ENCODE peak calls at places on chromosomes 2 and 18, in seven cellular contexts. R is RPMI7951; M is LoVo; B is NCI-H1092 treated with DMSO at 0.1 percent for 48 hours; J is M059J; L is NCI-H774; W is stimulated activated CD4-positive, alpha-beta T cell treated with anti-CD3 and anti-CD28 coated beads, TNF-alpha, amount 100 ng/mL, for 4 hours. S is an unnamed sample.

GRCh38 chr2:183606718-183607085 is 482.5 kb downstream of the NUP35 start:
- DNase-seq in R (no peak), M (no peak), B (no peak), J (no peak), L (no peak), W (no peak), S (no peak)

GRCh38 chr2:213119061-213119809 is 32.2 kb downstream of the IKZF2 start:
- DNase-seq in R (peak), M (no peak), B (no peak), J (peak), L (no peak), W (no peak), S (no peak)

GRCh38 chr2:185306119-185306518 is 432.5 kb upstream of the FSIP2 start:
- DNase-seq in R (no peak), M (no peak), B (no peak), J (no peak), L (no peak), W (no peak), S (no peak)

GRCh38 chr2:233492738-233493137 is 73.8 kb downstream of the USP40 start:
- DNase-seq in R (no peak), M (no peak), B (no peak), J (no peak), L (no peak), W (no peak), S (no peak)

GRCh38 chr2:128745946-128746345 is 427.3 kb upstream of the HS6ST1 start:
- DNase-seq in R (no peak), M (no peak), B (no peak), J (no peak), L (no peak), W (no peak), S (no peak)

GRCh38 chr2:232960862-232961261 is 52.2 kb downstream of the NGEF start:
- DNase-seq in R (peak), M (no peak), B (no peak), J (peak), L (no peak), W (no peak), S (no peak)

GRCh38 chr2:54589340-54590215 is 133.5 kb downstream of the SPTBN1 start:
- DNase-seq in R (no peak), M (no peak), B (no peak), J (no peak), L (no peak), W (no peak), S (no peak)

GRCh38 chr2:200225943-200226342 is 80.5 kb upstream of the SPATS2L start:
- DNase-seq in R (no peak), M (no peak), B (no peak), J (no peak), L (no peak), W (no peak), S (no peak)

GRCh38 chr18:7770903-7771302 is 203.8 kb downstream of the PTPRM start:
- DNase-seq in R (no peak), M (no peak), B (no peak), J (no peak), L (no peak), W (no peak), S (no peak)

GRCh38 chr2:220075835-220076234 is 448.4 kb downstream of the SLC4A3 start:
- DNase-seq in R (no peak), M (no peak), B (no peak), J (no peak), L (no peak), W (no peak), S (no peak)

GRCh38 chr2:24164416-24164973 is 10.4 kb upstream of the FAM228A start:
- DNase-seq in R (peak), M (no peak), B (peak), J (no peak), L (no peak), W (peak), S (no peak)

GRCh38 chr2:237511421-237511820 is 24.4 kb downstream of the MLPH start:
- DNase-seq in R (no peak), M (no peak), B (no peak), J (no peak), L (no peak), W (no peak), S (no peak)

GRCh38 chr2:232491139-232491780 is 3.6 kb upstream of the ECEL1 start:
- DNase-seq in R (no peak), M (no peak), B (no peak), J (no peak), L (no peak), W (no peak), S (no peak)

GRCh38 chr2:72898263-72898906 is 11.2 kb downstream of the SPR start:
- DNase-seq in R (no peak), M (no peak), B (no peak), J (no peak), L (no peak), W (no peak), S (no peak)

GRCh38 chr2:41206004-41206403 is 754.1 kb upstream of the SLC8A1 start:
- DNase-seq in R (no peak), M (no peak), B (no peak), J (no peak), L (no peak), W (no peak), S (no peak)

GRCh38 chr2:113127646-113128385 is 418 bp downstream of the IL1RN start:
- DNase-seq in R (no peak), M (no peak), B (no peak), J (no peak), L (no peak), W (no peak), S (no peak)

GRCh38 chr2:84846041-84846663 is 34.7 kb downstream of the TRABD2A start:
- DNase-seq in R (no peak), M (no peak), B (no peak), J (peak), L (no peak), W (no peak), S (no peak)

GRCh38 chr2:31386648-31387047 is 27.9 kb downstream of the XDH start:
- DNase-seq in R (peak), M (no peak), B (no peak), J (no peak), L (no peak), W (no peak), S (no peak)

GRCh38 chr18:5425721-5426120 is 118.1 kb downstream of the EPB41L3 start:
- DNase-seq in R (no peak), M (no peak), B (no peak), J (no peak), L (no peak), W (no peak), S (no peak)

GRCh38 chr2:15748736-15749323 is 157.2 kb downstream of the DDX1 start:
- DNase-seq in R (no peak), M (peak), B (no peak), J (no peak), L (no peak), W (no peak), S (no peak)

GRCh38 chr2:53970898-53971681 is at the start of gene PSME4:
- DNase-seq in R (peak), M (peak), B (peak), J (peak), L (peak), W (peak), S (no peak)

GRCh38 chr18:23523429-23524212 is 20.3 kb downstream of the RMC1 start:
- DNase-seq in R (peak), M (no peak), B (no peak), J (peak), L (no peak), W (no peak), S (no peak)

GRCh38 chr18:62585274-62586147 is 62.7 kb downstream of the ZCCHC2 start:
- DNase-seq in R (no peak), M (no peak), B (no peak), J (no peak), L (no peak), W (peak), S (no peak)

GRCh38 chr2:127313359-127313758 is 19.4 kb upstream of the ERCC3 start:
- DNase-seq in R (no peak), M (no peak), B (no peak), J (no peak), L (no peak), W (no peak), S (no peak)

GRCh38 chr2:231621051-231621879 is 28.6 kb downstream of the TEX44 start:
- DNase-seq in R (no peak), M (peak), B (peak), J (peak), L (peak), W (no peak), S (no peak)

GRCh38 chr2:85154048-85154753 is 21.0 kb downstream of the TCF7L1 start:
- DNase-seq in R (no peak), M (no peak), B (no peak), J (no peak), L (no peak), W (no peak), S (no peak)

GRCh38 chr2:169776483-169776802 is 22.2 kb upstream of the SSB start:
- DNase-seq in R (peak), M (no peak), B (no peak), J (peak), L (no peak), W (no peak), S (no peak)

GRCh38 chr2:37387143-37387835 is 42.9 kb downstream of the QPCT start:
- DNase-seq in R (peak), M (no peak), B (no peak), J (peak), L (no peak), W (no peak), S (no peak)

GRCh38 chr2:14189929-14190328 is 442.6 kb upstream of the LRATD1 start:
- DNase-seq in R (no peak), M (no peak), B (no peak), J (no peak), L (no peak), W (no peak), S (no peak)

GRCh38 chr2:28233070-28233718 is 159.5 kb upstream of the FOSL2 start:
- DNase-seq in R (peak), M (peak), B (no peak), J (peak), L (peak), W (no peak), S (peak)

GRCh38 chr2:120951701-120952100 is 216.0 kb downstream of the GLI2 start:
- DNase-seq in R (peak), M (no peak), B (no peak), J (no peak), L (no peak), W (no peak), S (no peak)

GRCh38 chr2:26670931-26671460 is 21.5 kb upstream of the KCNK3 start:
- DNase-seq in R (no peak), M (no peak), B (no peak), J (no peak), L (no peak), W (no peak), S (peak)

GRCh38 chr2:120761164-120761861 is 25.6 kb downstream of the GLI2 start:
- DNase-seq in R (no peak), M (no peak), B (no peak), J (no peak), L (no peak), W (no peak), S (no peak)

GRCh38 chr18:56257215-56257614 is 381.2 kb downstream of the TXNL1 start:
- DNase-seq in R (peak), M (peak), B (no peak), J (peak), L (no peak), W (no peak), S (no peak)

GRCh38 chr18:69400253-69400975 is at the start of gene DOK6:
- DNase-seq in R (peak), M (no peak), B (peak), J (peak), L (peak), W (no peak), S (no peak)

GRCh38 chr2:219219113-219219696 is 447 bp upstream of the ABCB6 start:
- DNase-seq in R (no peak), M (no peak), B (no peak), J (no peak), L (no peak), W (no peak), S (no peak)

S was measured in LNCaP clone FGC.